ENCODE peak calls at places on chromosome 1, in five cellular contexts. I is mesendoderm; F is CD8-positive, alpha-beta memory T cell; G is naive thymus-derived CD4-positive, alpha-beta T cell; Z is thoracic aorta. B is an unnamed sample.
A peak's percentile ranks its signal among the peaks of the same experiment; 100 is the strongest.

GRCh38 chr1:160296036-160296435 is 11.1 kb upstream of the PEX19 start:
- DNase-seq in G (no peak), I (no peak), Z (no peak), F (no peak), B (no peak)

GRCh38 chr1:24351918-24352637 is 32.9 kb downstream of the GRHL3 start:
- DNase-seq in G (no peak), F (no peak), I (no peak), Z (no peak), B (no peak)

GRCh38 chr1:240501115-240501514 is 110.8 kb downstream of the GREM2 start:
- DNase-seq in G (no peak), F (no peak), Z (no peak), I (no peak), B (no peak)

GRCh38 chr1:65539272-65540131 is 119.0 kb downstream of the LEPR start:
- DNase-seq in Z (no peak), I (no peak), G (no peak), F (no peak), B (no peak)

GRCh38 chr1:209409786-209410185 is 173.7 kb upstream of the CAMK1G start:
- DNase-seq in G (no peak), F (no peak), Z (no peak), I (peak; percentile 86), B (no peak)

GRCh38 chr1:63327417-63328139 is 5.2 kb downstream of the FOXD3 start:
- DNase-seq in Z (no peak), G (peak; percentile 17), I (peak; percentile 89), F (no peak), B (no peak)

GRCh38 chr1:201916649-201917249 is 28.1 kb downstream of the SHISA4 start:
- DNase-seq in Z (peak; percentile 85), G (no peak), F (no peak), I (no peak), B (no peak)

GRCh38 chr1:234926252-234926573 is 202.4 kb downstream of the TOMM20 start:
- DNase-seq in F (no peak), Z (no peak), I (no peak), G (no peak), B (no peak)

GRCh38 chr1:187237542-187237941 is 408.8 kb downstream of the PLA2G4A start:
- DNase-seq in I (no peak), Z (no peak), F (no peak), G (no peak), B (no peak)

GRCh38 chr1:197304626-197305200 is 36.7 kb downstream of the CRB1 start:
- DNase-seq in I (no peak), G (no peak), Z (no peak), F (no peak), B (no peak)

GRCh38 chr1:45205910-45206721 is at the start of gene ZSWIM5:
- DNase-seq in Z (no peak), I (peak; percentile 72), G (peak; percentile 67), F (peak; percentile 57), B (peak; percentile 80)

GRCh38 chr1:221366495-221367095 is 375.3 kb downstream of the DUSP10 start:
- DNase-seq in I (peak; percentile 64), F (no peak), Z (no peak), G (no peak), B (no peak)

GRCh38 chr1:168372307-168372706 is 91.6 kb downstream of the TBX19 start:
- DNase-seq in I (no peak), F (no peak), Z (no peak), G (no peak), B (no peak)

GRCh38 chr1:163537809-163538208 is 216.1 kb downstream of the NUF2 start:
- DNase-seq in Z (no peak), F (no peak), G (no peak), I (peak; percentile 35), B (no peak)

GRCh38 chr1:154755858-154756730 is 114.0 kb downstream of the KCNN3 start:
- DNase-seq in I (no peak), G (no peak), F (no peak), Z (no peak), B (no peak)

GRCh38 chr1:228899421-228899956 is 164.2 kb downstream of the RHOU start:
- DNase-seq in G (no peak), Z (no peak), I (no peak), F (no peak), B (no peak)

GRCh38 chr1:188958461-188959115 is 1519.1 kb downstream of the BRINP3 start:
- DNase-seq in F (no peak), I (peak; percentile 40), Z (no peak), G (no peak), B (no peak)

GRCh38 chr1:911875-912739 is 11.6 kb upstream of the SAMD11 start:
- DNase-seq in F (no peak), G (no peak), Z (peak; percentile 0), I (no peak), B (no peak)

GRCh38 chr1:162846256-162847212 is 14.4 kb downstream of the CCDC190 start:
- DNase-seq in I (no peak), Z (no peak), F (no peak), G (no peak), B (no peak)

GRCh38 chr1:205068001-205068400 is 16.3 kb downstream of the TMEM81 start:
- DNase-seq in Z (no peak), I (no peak), G (no peak), F (no peak), B (no peak)

GRCh38 chr1:205066221-205066818 is 17.9 kb downstream of the TMEM81 start:
- DNase-seq in F (no peak), I (peak; percentile 26), Z (no peak), G (no peak), B (no peak)

GRCh38 chr1:205067031-205067430 is 17.2 kb downstream of the TMEM81 start:
- DNase-seq in I (no peak), G (no peak), F (no peak), Z (no peak), B (no peak)

GRCh38 chr1:205069371-205070125 is 14.7 kb downstream of the TMEM81 start:
- DNase-seq in F (no peak), Z (no peak), G (no peak), I (no peak), B (no peak)

GRCh38 chr1:205068457-205069035 is 15.7 kb downstream of the TMEM81 start:
- DNase-seq in G (no peak), Z (no peak), I (no peak), F (no peak), B (no peak)
- H3K27ac ChIP-seq in G (no peak overlapping the region), Z (no peak overlapping the region), I (no peak overlapping the region), F (no peak overlapping the region), B (no peak overlapping the region)

GRCh38 chr1:151897861-151898468 is 11.3 kb downstream of the THEM4 start:
- DNase-seq in G (no peak), I (no peak), Z (no peak), F (no peak), B (no peak)
- H3K27ac ChIP-seq in G (peak overlapping the region; percentile 66), I (no peak overlapping the region), Z (no peak overlapping the region), F (no peak overlapping the region), B (no peak overlapping the region)

DNA sequence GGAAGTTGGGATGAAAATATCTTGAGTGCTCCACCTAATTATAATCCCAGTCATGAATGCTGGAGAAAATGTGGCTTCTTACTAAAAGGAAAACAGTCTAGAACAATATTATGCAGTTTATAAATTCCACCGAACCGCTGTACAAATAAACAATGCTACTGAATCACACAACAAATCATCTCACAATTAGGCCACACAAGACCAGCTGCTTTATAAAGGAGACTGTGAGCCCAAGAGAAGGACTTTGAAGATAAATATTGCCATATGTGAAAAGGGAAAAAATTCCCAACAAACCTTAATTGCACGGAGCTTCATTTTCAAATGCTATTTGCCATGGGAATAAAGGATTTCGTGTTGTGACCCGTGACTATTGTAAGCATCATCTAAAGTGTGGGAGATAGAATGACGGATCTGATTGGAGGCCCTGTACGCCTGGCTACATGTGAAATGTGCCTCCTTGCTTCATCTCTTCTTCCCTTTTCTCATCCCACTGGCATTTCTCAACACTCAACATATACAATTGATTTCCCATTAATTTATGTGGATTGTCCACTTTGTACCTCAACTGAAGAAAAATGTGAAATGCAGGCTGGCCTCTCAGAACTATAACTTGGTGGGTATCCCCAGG is 122.1 kb downstream of the TGFB2 start:
- DNase-seq in F (no peak), Z (no peak), G (no peak), I (no peak), B (no peak)
- H3K27ac ChIP-seq in F (no peak overlapping the region), Z (peak overlapping the region; percentile 67), G (no peak overlapping the region), I (no peak overlapping the region), B (peak overlapping the region; percentile 61)

GRCh38 chr1:113947388-113948107 is 18.4 kb downstream of the HIPK1 start:
- DNase-seq in Z (no peak), G (peak; percentile 53), I (no peak), F (no peak), B (no peak)
- H3K27ac ChIP-seq in Z (peak overlapping the region; percentile 35), G (peak overlapping the region; percentile 73), I (no peak overlapping the region), F (no peak overlapping the region), B (peak overlapping the region; percentile 44)